ENCODE peak calls at places on chromosomes 13 and 19, in nine cellular contexts. C, E, Y, S, A, G, H, L and W are unnamed samples.

GRCh38 chr13:67438465-67438864 is 208.3 kb upstream of the PCDH9 start:
- DNase-seq in H (no peak), E (no peak), G (no peak), L (no peak), Y (no peak), A (no peak), C (peak), S (no peak), W (no peak)

GRCh38 chr13:45522571-45522970 is 57.8 kb downstream of the COG3 start:
- DNase-seq in Y (no peak), H (no peak), G (no peak), C (no peak), S (no peak), A (peak), E (no peak), L (no peak), W (no peak)

GRCh38 chr19:33396701-33397535 is 23.4 kb downstream of the CEBPG start:
- DNase-seq in H (peak), E (no peak), Y (no peak), G (peak), S (no peak), C (no peak), L (no peak), A (no peak), W (peak)

GRCh38 chr19:16113727-16114126 is 2.0 kb downstream of the RAB8A start:
- DNase-seq in S (no peak), L (no peak), Y (no peak), G (no peak), H (no peak), A (no peak), C (no peak), E (no peak), W (no peak)

GRCh38 chr19:13876834-13877233 is at the start of gene NANOS3:
- DNase-seq in L (no peak), Y (no peak), G (no peak), S (no peak), H (no peak), E (no peak), A (no peak), C (no peak), W (no peak)

GRCh38 chr13:32278456-32278855 is 36.7 kb downstream of the ZAR1L start:
- DNase-seq in S (no peak), L (no peak), Y (no peak), G (no peak), A (no peak), E (no peak), H (peak), C (no peak), W (no peak)

GRCh38 chr19:33296473-33297060 is 5.8 kb downstream of the CEBPA start:
- DNase-seq in A (no peak), L (no peak), H (no peak), G (no peak), C (no peak), S (no peak), Y (no peak), E (no peak), W (peak)

GRCh38 chr13:39527301-39527700 is 75.7 kb downstream of the LHFPL6 start:
- DNase-seq in L (no peak), A (no peak), G (no peak), H (no peak), C (no peak), S (no peak), E (no peak), Y (no peak), W (no peak)

GRCh38 chr13:84570831-84571230 is 688.6 kb upstream of the SLITRK1 start:
- DNase-seq in L (no peak), H (peak), C (no peak), Y (no peak), E (no peak), A (no peak), G (no peak), S (no peak), W (no peak)

GRCh38 chr13:22107549-22107948 is 436.7 kb downstream of the FGF9 start:
- DNase-seq in C (no peak), L (no peak), H (no peak), A (no peak), E (no peak), S (no peak), G (no peak), Y (no peak), W (no peak)

GRCh38 chr13:111893071-111893606 is 173.8 kb upstream of the SOX1 start:
- DNase-seq in Y (peak), C (no peak), E (no peak), L (peak), S (no peak), H (no peak), G (no peak), A (no peak), W (peak)

GRCh38 chr13:56317839-56318238 is 822.9 kb upstream of the PRR20A start:
- DNase-seq in A (no peak), L (no peak), H (no peak), S (no peak), Y (no peak), C (no peak), G (no peak), E (no peak), W (no peak)

GRCh38 chr19:45164577-45165335 is 4.0 kb upstream of the NKPD1 start:
- DNase-seq in H (peak), Y (no peak), L (no peak), E (no peak), S (peak), G (peak), C (peak), A (no peak), W (no peak)

GRCh38 chr19:46081928-46082727 is 41.3 kb upstream of the IGFL4 start:
- DNase-seq in E (no peak), L (peak), A (no peak), Y (no peak), G (peak), H (peak), C (peak), S (peak), W (no peak)

GRCh38 chr13:111659236-111659635 is 338.8 kb downstream of the TEX29 start:
- DNase-seq in S (no peak), L (no peak), G (no peak), E (no peak), Y (no peak), H (no peak), A (no peak), C (no peak), W (no peak)

GRCh38 chr19:2885736-2886135 is 15.0 kb upstream of the ZNF57 start:
- DNase-seq in H (no peak), E (no peak), L (no peak), Y (no peak), G (no peak), S (no peak), A (no peak), C (no peak), W (no peak)

GRCh38 chr19:45070861-45071544 is 5.3 kb downstream of the ZNF296 start:
- DNase-seq in E (no peak), L (no peak), H (no peak), C (no peak), A (no peak), G (no peak), S (no peak), Y (no peak), W (no peak)

GRCh38 chr13:112873851-112874750 is 94.9 kb upstream of the MCF2L start:
- DNase-seq in S (peak), C (peak), E (peak), H (peak), L (no peak), A (peak), Y (peak), G (peak), W (peak)

GRCh38 chr13:27131202-27131623 is 40.4 kb downstream of the USP12 start:
- DNase-seq in G (peak), E (peak), L (no peak), H (peak), S (no peak), C (peak), A (no peak), Y (no peak), W (no peak)

GRCh38 chr19:40091205-40092129 is 724 bp upstream of the ZNF780A start:
- DNase-seq in S (no peak), H (no peak), Y (no peak), C (no peak), G (no peak), A (no peak), L (no peak), E (no peak), W (no peak)

GRCh38 chr13:111970501-111971155 is 96.3 kb upstream of the SOX1 start:
- DNase-seq in S (no peak), H (no peak), G (no peak), Y (no peak), A (no peak), E (no peak), L (no peak), C (no peak), W (no peak)

GRCh38 chr13:98141938-98142426 is 912 bp upstream of the FARP1 start:
- DNase-seq in S (no peak), H (no peak), E (no peak), L (no peak), C (no peak), A (no peak), Y (peak), G (peak), W (peak)

GRCh38 chr19:34220472-34221063 is 33.8 kb upstream of the GARRE1 start:
- DNase-seq in Y (peak), L (peak), S (peak), H (peak), E (peak), C (peak), G (peak), A (peak), W (peak)

GRCh38 chr19:41223431-41224234 is 4.6 kb downstream of the AXL start:
- DNase-seq in A (no peak), E (no peak), C (peak), S (no peak), L (no peak), Y (no peak), H (peak), G (peak), W (no peak)

GRCh38 chr19:18171605-18172327 is 1.8 kb upstream of the IFI30 start:
- DNase-seq in A (no peak), Y (no peak), H (no peak), E (no peak), L (no peak), S (no peak), C (no peak), G (no peak), W (no peak)

GRCh38 chr13:78606471-78607408 is 3.4 kb upstream of the POU4F1 start:
- DNase-seq in S (no peak), L (no peak), H (no peak), A (no peak), Y (no peak), G (no peak), E (no peak), C (no peak), W (no peak)

GRCh38 chr13:46663644-46664043 is 110.7 kb downstream of the LRCH1 start:
- DNase-seq in C (no peak), G (no peak), E (no peak), S (no peak), H (peak), Y (no peak), A (no peak), L (no peak), W (no peak)

GRCh38 chr13:35356572-35356971 is 119.9 kb downstream of the MAB21L1 start:
- DNase-seq in G (peak), Y (no peak), L (no peak), C (no peak), S (no peak), A (no peak), H (peak), E (no peak), W (no peak)